ENCODE peak calls at places on chromosomes 12 and 14, in seven cellular contexts. E is pancreas, P is thyroid gland, S is GM06990, Z is cardiac muscle cell, B is fibroblast of pulmonary artery, X is type B pancreatic cell. T is an unnamed sample.

GRCh38 chr14:58736606-58737005 is 98.8 kb downstream of the DACT1 start:
- DNase-seq in E (no peak), P (no peak), S (no peak), Z (no peak), B (peak), X (no peak), T (no peak)

GRCh38 chr12:97426485-97427116 is 36.0 kb upstream of the RMST start:
- DNase-seq in E (no peak), P (peak), S (no peak), Z (no peak), B (no peak), X (no peak), T (no peak)

GRCh38 chr14:67623114-67623513 is 3.4 kb downstream of the ARG2 start:
- DNase-seq in E (no peak), P (peak), S (no peak), Z (no peak), B (peak), X (no peak), T (no peak)

GRCh38 chr14:53306267-53306721 is 153.2 kb upstream of the DDHD1 start:
- DNase-seq in E (peak), P (peak), S (peak), Z (peak), B (peak), X (no peak), T (peak)

GRCh38 chr12:1933342-1933992 is 15.0 kb upstream of the CACNA2D4 start:
- DNase-seq in E (no peak), P (peak), S (peak), Z (no peak), B (no peak), X (peak), T (peak)

GRCh38 chr14:53537421-53538315 is 384.5 kb upstream of the DDHD1 start:
- DNase-seq in E (no peak), P (no peak), S (no peak), Z (no peak), B (no peak), X (no peak), T (no peak)

GRCh38 chr12:127998936-127999467 is 268.0 kb upstream of the TMEM132C start:
- DNase-seq in E (no peak), P (no peak), S (no peak), Z (no peak), B (no peak), X (no peak), T (no peak)

GRCh38 chr12:80662586-80662985 is 44.8 kb upstream of the MYF6 start:
- DNase-seq in E (no peak), P (no peak), S (no peak), Z (no peak), B (no peak), X (no peak), T (no peak)

GRCh38 chr12:132729541-132730320 is 19.1 kb downstream of the PGAM5 start:
- DNase-seq in E (no peak), P (no peak), S (no peak), Z (no peak), B (peak), X (no peak), T (no peak)

GRCh38 chr12:64890873-64891468 is 66.5 kb downstream of the TBC1D30 start:
- DNase-seq in E (no peak), P (no peak), S (peak), Z (peak), B (peak), X (no peak), T (peak)

GRCh38 chr12:131058700-131059099 is 105.0 kb downstream of the ADGRD1 start:
- DNase-seq in E (no peak), P (no peak), S (no peak), Z (no peak), B (no peak), X (no peak), T (no peak)

GRCh38 chr12:106907411-106907810 is 48.3 kb upstream of the TMEM263 start:
- DNase-seq in E (no peak), P (no peak), S (no peak), Z (no peak), B (no peak), X (no peak), T (peak)

GRCh38 chr14:57391609-57392195 is 1.3 kb downstream of the NAA30 start:
- DNase-seq in E (no peak), P (no peak), S (no peak), Z (peak), B (no peak), X (no peak), T (no peak)

GRCh38 chr12:123972448-123973401 is at the start of the genes CCDC92 and ZNF664:
- DNase-seq in E (peak), P (peak), S (peak), Z (peak), B (peak), X (peak), T (peak)
- TF ChIP-seq CTCF in E (no peak), P (peak), S (no peak), Z (peak), B (no peak), X (peak), T (peak)

GRCh38 chr12:82627799-82628198 is 58.9 kb upstream of the TMTC2 start:
- DNase-seq in E (no peak), P (no peak), S (no peak), Z (peak), B (peak), X (no peak), T (peak)
- TF ChIP-seq CTCF in E (no peak), P (peak), S (peak), Z (peak), B (peak), X (peak), T (peak)

GRCh38 chr12:14901228-14901562 is 15.5 kb upstream of the MGP start:
- DNase-seq in E (no peak), P (no peak), S (no peak), Z (no peak), B (no peak), X (no peak), T (no peak)
- TF ChIP-seq CTCF in E (no peak), P (no peak), S (no peak), Z (no peak), B (no peak), X (no peak), T (no peak)

GRCh38 chr12:113980054-113980453 is 13.9 kb upstream of the RBM19 start:
- DNase-seq in E (no peak), P (no peak), S (no peak), Z (no peak), B (no peak), X (no peak), T (no peak)

GRCh38 chr12:113974006-113974405 is 7.9 kb upstream of the RBM19 start:
- DNase-seq in E (no peak), P (no peak), S (no peak), Z (no peak), B (no peak), X (no peak), T (no peak)

GRCh38 chr12:113980537-113981337 is 14.6 kb upstream of the RBM19 start:
- DNase-seq in E (peak), P (peak), S (no peak), Z (peak), B (peak), X (no peak), T (peak)

GRCh38 chr12:113981876-113982275 is 15.8 kb upstream of the RBM19 start:
- DNase-seq in E (no peak), P (no peak), S (no peak), Z (no peak), B (no peak), X (no peak), T (no peak)

GRCh38 chr12:113978080-113978479 is 12.0 kb upstream of the RBM19 start:
- DNase-seq in E (no peak), P (no peak), S (no peak), Z (no peak), B (no peak), X (no peak), T (no peak)
- TF ChIP-seq CTCF in E (no peak), P (no peak), S (no peak), Z (no peak), B (no peak), X (no peak), T (no peak)

DNA sequence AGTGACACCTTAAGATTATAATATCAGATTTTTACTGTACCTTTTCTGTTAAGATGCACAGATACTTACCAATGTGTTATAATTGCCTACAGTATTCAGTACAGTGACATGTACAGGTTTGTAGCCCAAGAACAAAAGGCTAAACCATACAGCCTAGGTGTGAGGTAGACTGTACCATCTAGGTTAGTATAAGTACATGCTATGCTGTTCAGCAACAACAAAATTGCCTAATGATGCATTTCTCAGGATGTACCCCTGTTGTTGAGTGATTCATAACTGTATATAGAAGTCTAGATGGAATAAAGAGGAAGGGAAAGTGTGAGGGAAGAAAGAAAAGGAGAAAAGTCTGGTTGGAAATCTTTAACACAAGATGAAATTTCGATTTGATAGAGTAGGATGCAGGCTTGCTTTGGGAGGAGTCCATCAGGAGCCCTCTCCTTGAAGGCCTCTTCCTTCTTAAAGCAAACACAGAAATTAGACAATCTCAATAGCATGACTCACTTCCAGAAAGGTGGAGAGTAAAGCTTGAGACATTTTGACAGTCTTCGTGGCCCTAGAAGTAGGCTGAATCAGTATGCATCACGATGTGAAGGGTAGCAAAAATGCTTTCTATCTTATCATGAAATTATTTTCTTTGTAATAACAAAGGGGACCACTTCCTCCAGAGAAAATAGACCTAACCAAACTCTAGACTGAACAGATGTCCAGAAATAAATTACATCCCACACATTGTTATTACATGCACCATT is 191.5 kb downstream of the SYT1 start:
- DNase-seq in E (no peak), P (no peak), S (no peak), Z (no peak), B (peak), X (no peak), T (no peak)
- TF ChIP-seq CTCF in E (no peak), P (no peak), S (no peak), Z (no peak), B (no peak), X (no peak), T (no peak)